ENCODE peak calls at places on chromosome 6, in four cellular contexts. J is Calu3, S is upper lobe of left lung, B is kidney. M is an unnamed sample.

GRCh38 chr6:1313755-1314503 is 2.0 kb downstream of the FOXQ1 start:
- DNase-seq in B (peak), J (peak), S (peak), M (no peak)

GRCh38 chr6:105982761-105983600 is 103.2 kb upstream of the PRDM1 start:
- DNase-seq in B (no peak), J (no peak), S (no peak), M (no peak)

GRCh38 chr6:138455746-138456392 is 43.4 kb downstream of the NHSL1 start:
- DNase-seq in B (no peak), J (peak), S (no peak), M (no peak)

GRCh38 chr6:158372570-158372969 is 60.3 kb downstream of the TULP4 start:
- DNase-seq in B (no peak), J (no peak), S (no peak), M (no peak)

GRCh38 chr6:125945378-125946141 is 11.0 kb upstream of the HINT3 start:
- DNase-seq in S (no peak), B (no peak), J (no peak), M (no peak)

GRCh38 chr6:161169690-161170089 is 104.2 kb downstream of the AGPAT4 start:
- DNase-seq in S (no peak), J (no peak), B (no peak), M (no peak)

GRCh38 chr6:137093183-137094069 is 48.7 kb upstream of the IL20RA start:
- DNase-seq in S (no peak), J (no peak), B (no peak), M (no peak)

GRCh38 chr6:75135447-75135846 is 70.4 kb downstream of the COL12A1 start:
- DNase-seq in S (no peak), J (no peak), B (no peak), M (no peak)

GRCh38 chr6:81753709-81754678 is 1.5 kb upstream of the TENT5A start:
- DNase-seq in S (peak), J (peak), B (peak), M (peak)

DNA sequence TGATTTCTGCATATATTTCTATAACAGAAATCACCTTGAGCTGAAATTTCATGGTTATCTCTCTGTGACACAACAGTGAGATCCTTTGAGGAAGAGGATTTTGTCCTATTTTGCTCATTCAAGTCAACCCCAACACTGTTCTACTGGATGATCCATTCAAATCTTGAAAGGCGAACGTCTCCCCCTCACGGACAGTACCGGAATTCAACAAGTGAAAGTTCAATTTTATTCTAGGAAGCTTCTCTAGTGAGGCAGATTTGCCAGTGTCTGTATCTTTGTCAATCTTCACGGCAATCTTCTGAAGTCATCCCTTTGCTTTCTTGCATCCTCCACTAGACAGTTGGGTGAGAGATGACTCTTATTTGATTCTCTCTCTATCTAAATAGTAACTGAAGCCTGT is 91.7 kb upstream of the PDE7B start:
- DNase-seq in S (no peak), J (peak), B (no peak), M (no peak)
- TF ChIP-seq CTCF in S (no peak), J (peak), B (no peak), M (no peak)

DNA sequence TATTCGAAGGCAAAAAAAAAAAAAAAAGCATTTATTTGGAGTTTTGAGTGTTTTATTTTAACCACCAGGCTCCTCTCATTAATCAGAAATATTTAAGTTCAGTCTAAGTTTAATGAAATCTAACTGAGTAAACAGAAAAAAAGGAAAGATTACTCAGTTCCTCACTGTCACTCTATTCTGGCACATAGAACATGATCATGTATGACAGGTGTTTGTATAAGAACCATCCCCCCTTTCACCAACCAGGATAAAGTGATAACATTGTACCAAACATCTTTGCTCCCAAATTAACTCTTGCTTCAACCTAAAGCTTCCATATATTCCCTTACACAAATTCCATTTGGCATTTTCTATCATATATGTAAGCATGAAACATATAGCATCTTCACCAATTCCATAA is 176.2 kb upstream of the HSF2 start:
- DNase-seq in B (no peak), S (no peak), J (no peak), M (no peak)
- TF ChIP-seq CTCF in B (no peak), S (no peak), J (no peak), M (no peak)

GRCh38 chr6:3722211-3722621 is 29.3 kb downstream of the PXDC1 start:
- DNase-seq in B (no peak), J (no peak), S (no peak), M (no peak)
- TF ChIP-seq CTCF in B (no peak), J (no peak), S (no peak), M (no peak)

GRCh38 chr6:12456343-12456742 is 166.2 kb downstream of the EDN1 start:
- DNase-seq in S (no peak), B (no peak), J (no peak), M (no peak)

GRCh38 chr6:12449447-12449846 is 159.3 kb downstream of the EDN1 start:
- DNase-seq in B (no peak), J (no peak), S (no peak), M (no peak)

DNA sequence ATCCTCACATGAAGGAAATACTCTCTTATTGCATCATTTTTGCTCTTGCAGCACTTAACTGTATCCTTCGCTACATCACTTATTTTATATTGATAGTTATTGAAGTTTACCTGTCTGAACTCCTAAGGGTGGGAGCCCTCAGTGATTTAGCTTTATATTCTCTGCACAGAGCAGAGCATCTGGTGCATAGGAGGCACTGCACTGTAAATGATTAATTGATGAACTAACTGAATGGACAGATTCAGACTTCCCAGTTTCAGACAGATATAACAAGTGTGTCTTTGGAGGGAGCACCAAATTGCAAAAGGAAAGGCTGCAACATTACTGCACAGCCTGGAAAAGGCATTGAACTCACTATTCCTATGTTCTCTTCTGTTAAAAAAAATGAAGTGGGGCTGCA is 160.3 kb downstream of the EDN1 start:
- DNase-seq in J (no peak), S (no peak), B (no peak), M (no peak)
- TF ChIP-seq CTCF in J (no peak), S (no peak), B (no peak), M (no peak)

GRCh38 chr6:169990095-169991030 is 238.9 kb downstream of the ERMARD start:
- DNase-seq in B (peak), J (no peak), S (peak), M (peak)
- TF ChIP-seq CTCF in B (no peak), J (no peak), S (peak), M (peak)

GRCh38 chr6:117167520-117168271 is 97.7 kb upstream of the VGLL2 start:
- DNase-seq in J (peak), B (peak), S (peak), M (no peak)
- TF ChIP-seq CTCF in J (no peak), B (no peak), S (no peak), M (no peak)

DNA sequence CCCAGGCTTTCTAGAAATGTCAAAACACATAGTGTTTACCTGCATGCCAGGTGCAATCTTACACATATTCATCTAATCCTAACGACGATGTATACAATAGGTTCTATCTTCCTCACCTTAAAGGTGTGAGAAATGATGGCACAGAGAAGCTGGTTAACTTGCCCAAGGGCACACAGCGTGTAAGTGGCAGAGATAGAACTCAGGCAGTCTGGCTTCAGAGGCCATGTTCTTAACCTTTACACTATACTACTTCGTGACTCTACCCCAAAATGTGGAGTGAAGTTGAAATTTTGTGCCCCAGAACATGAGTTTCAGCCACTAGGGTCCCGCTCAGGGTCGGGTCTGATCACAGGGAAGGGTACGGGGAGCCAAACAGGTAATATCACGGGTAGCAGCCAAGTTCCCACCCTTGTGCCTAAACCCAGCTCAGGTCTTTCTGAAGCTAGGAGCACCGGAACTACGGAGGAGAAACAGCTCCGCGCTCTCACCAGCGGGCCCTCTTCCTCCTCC is 523 bp downstream of the VPS52 start:
- DNase-seq in S (no peak), J (no peak), B (no peak), M (no peak)
- TF ChIP-seq CTCF in S (peak), J (no peak), B (no peak), M (no peak)

GRCh38 chr6:130150906-130151305 is 71.8 kb downstream of the SAMD3 start:
- DNase-seq in J (no peak), S (no peak), B (no peak), M (no peak)

GRCh38 chr6:130152908-130153510 is 69.7 kb downstream of the SAMD3 start:
- DNase-seq in B (no peak), S (no peak), J (no peak), M (no peak)

GRCh38 chr6:130143709-130144108 is 79.0 kb downstream of the SAMD3 start:
- DNase-seq in B (no peak), S (no peak), J (no peak), M (no peak)

GRCh38 chr6:130147151-130147550 is 75.6 kb downstream of the SAMD3 start:
- DNase-seq in S (no peak), B (no peak), J (no peak), M (no peak)

DNA sequence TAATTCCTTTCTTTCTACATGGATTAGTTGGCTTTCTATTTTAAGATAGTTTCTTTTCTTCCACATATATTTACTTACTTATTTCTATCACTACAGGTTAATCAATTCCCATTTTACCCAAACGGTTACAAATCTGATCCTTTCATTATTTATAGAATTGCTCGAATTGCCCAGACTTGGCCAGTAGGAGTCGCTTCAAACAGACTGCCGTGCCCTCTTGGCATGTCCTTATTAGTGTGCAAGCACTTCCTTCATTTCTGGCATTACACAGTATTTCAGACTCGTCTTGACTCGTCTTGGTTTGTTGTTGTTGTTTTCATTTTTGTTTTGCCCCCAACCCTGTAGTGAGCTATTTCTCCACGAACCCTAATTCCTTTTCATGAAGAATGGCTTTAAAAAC is 74.6 kb downstream of the SAMD3 start:
- DNase-seq in B (no peak), S (no peak), J (no peak), M (no peak)
- TF ChIP-seq CTCF in B (no peak), S (no peak), J (no peak), M (peak)

DNA sequence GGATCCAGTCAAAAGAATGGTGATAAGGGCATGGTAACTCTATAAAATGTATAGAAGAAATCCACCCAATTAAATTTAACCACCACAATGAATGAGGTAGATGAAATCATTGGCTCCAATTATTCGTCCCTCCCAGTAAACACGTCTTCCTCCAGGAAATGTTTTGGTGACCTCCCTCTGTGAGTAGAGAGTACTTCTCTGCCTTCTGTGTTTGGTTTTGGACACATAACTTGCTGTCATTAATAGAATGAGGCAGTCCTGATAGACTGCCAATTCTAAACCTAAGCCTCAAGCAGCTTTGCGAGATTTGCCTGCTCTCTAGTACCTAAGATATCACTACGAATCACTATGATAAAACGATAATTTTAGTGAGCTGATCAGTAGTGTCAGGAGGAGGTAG is 632.8 kb downstream of the HDGFL1 start:
- DNase-seq in S (no peak), J (no peak), B (no peak), M (no peak)
- TF ChIP-seq CTCF in S (no peak), J (no peak), B (no peak), M (no peak)